ENCODE peak calls at places on chromosomes 7 and 10, in ten cellular contexts. C is islet precursor cell; G is KBM-7; E is stimulated activated CD8-positive, alpha-beta memory T cell treated with anti-CD3 and anti-CD28 coated beads, Interleukin-4, amount 100 ng/mL, for 1 hour; D is choroid plexus epithelial cell; Z is GM04504; J is bronchial epithelial cell; I is Calu3; P is lower leg skin; W is lung. L is an unnamed sample.

GRCh38 chr10:64515975-64516699 is 994.9 kb downstream of the REEP3 start:
- DNase-seq in Z (no peak), I (no peak), D (no peak), G (peak), J (no peak), C (no peak), W (no peak), E (no peak), P (no peak), L (no peak)

GRCh38 chr10:92734288-92734687 is 44.5 kb downstream of the HHEX start:
- DNase-seq in C (no peak), I (no peak), P (no peak), J (no peak), W (no peak), G (no peak), Z (no peak), E (no peak), D (no peak), L (no peak)

GRCh38 chr10:128897414-128897928 is 569.6 kb upstream of the MGMT start:
- DNase-seq in D (no peak), E (no peak), J (no peak), P (no peak), W (peak), I (no peak), Z (no peak), C (no peak), G (no peak), L (no peak)

GRCh38 chr7:73560035-73560835 is 2.7 kb upstream of the BCL7B start:
- DNase-seq in C (no peak), Z (peak), I (no peak), D (peak), G (no peak), P (no peak), J (peak), E (no peak), W (no peak), L (no peak)

GRCh38 chr10:5584895-5585516 is 60.2 kb downstream of the CALML3 start:
- DNase-seq in D (peak), Z (peak), C (peak), J (peak), I (peak), W (peak), E (no peak), G (no peak), P (no peak), L (no peak)

GRCh38 chr10:77636967-77637473 is 588 bp downstream of the KCNMA1 start:
- DNase-seq in D (no peak), P (no peak), Z (no peak), E (no peak), C (peak), W (no peak), J (no peak), I (no peak), G (no peak), L (no peak)

GRCh38 chr10:92829042-92829785 is 19.1 kb upstream of the EXOC6 start:
- DNase-seq in Z (no peak), J (no peak), G (peak), E (no peak), I (no peak), W (no peak), C (peak), D (no peak), P (no peak), L (no peak)

GRCh38 chr10:122421054-122421625 is 33.3 kb upstream of the ARMS2 start:
- DNase-seq in J (peak), D (no peak), E (no peak), I (no peak), G (no peak), P (no peak), Z (no peak), W (no peak), C (no peak), L (no peak)

GRCh38 chr7:139572704-139573395 is 49.4 kb downstream of the CLEC2L start:
- DNase-seq in I (no peak), P (peak), G (no peak), D (no peak), J (no peak), E (no peak), C (no peak), Z (no peak), W (no peak), L (no peak)

GRCh38 chr7:158097511-158098124 is 490.0 kb downstream of the PTPRN2 start:
- DNase-seq in P (peak), E (no peak), D (no peak), I (no peak), G (no peak), W (no peak), C (peak), Z (no peak), J (no peak), L (no peak)

GRCh38 chr7:4960363-4960762 is 1.4 kb upstream of the MMD2 start:
- DNase-seq in W (no peak), P (peak), Z (no peak), E (no peak), G (no peak), C (no peak), I (peak), J (no peak), D (no peak), L (no peak)

GRCh38 chr10:11164806-11165590 is 147.3 kb downstream of the CELF2 start:
- DNase-seq in J (peak), E (no peak), Z (peak), I (no peak), C (peak), D (peak), G (peak), P (peak), W (peak), L (peak)

GRCh38 chr7:116632349-116632748 is 39.6 kb upstream of the MET start:
- DNase-seq in I (no peak), W (no peak), E (no peak), D (peak), Z (no peak), G (no peak), J (no peak), P (no peak), C (no peak), L (no peak)

L was measured in T follicular helper cell.